ENCODE peak calls at places on chromosomes 6 and 20, in four cellular contexts. H is cardiac fibroblast, G is lower leg skin, I is A673. R is an unnamed sample.

GRCh38 chr6:53730767-53731166 is 64.0 kb upstream of the LRRC1 start:
- DNase-seq in H (no peak), G (no peak), I (no peak), R (no peak)

GRCh38 chr6:103715269-103715668 is 1144.5 kb downstream of the HACE1 start:
- DNase-seq in H (no peak), G (no peak), I (no peak), R (no peak)

GRCh38 chr20:45092898-45093297 is 8.0 kb downstream of the KCNS1 start:
- DNase-seq in H (no peak), G (no peak), I (no peak), R (no peak)

GRCh38 chr6:153302133-153302532 is 171.1 kb upstream of the RGS17 start:
- DNase-seq in H (no peak), G (no peak), I (no peak), R (no peak)

GRCh38 chr6:150687508-150687907 is 87.8 kb downstream of the PLEKHG1 start:
- DNase-seq in H (no peak), G (no peak), I (no peak), R (no peak)

GRCh38 chr6:11522819-11523218 is 14.7 kb upstream of the TMEM170B start:
- DNase-seq in H (peak; percentile 25), G (peak; percentile 50), I (no peak), R (no peak)

GRCh38 chr20:35674921-35675320 is 10.2 kb upstream of the CPNE1 start:
- DNase-seq in H (no peak), G (no peak), I (no peak), R (peak; percentile 36)

GRCh38 chr20:31602779-31603441 is 2.2 kb upstream of the ID1 start:
- DNase-seq in H (peak; percentile 81), G (no peak), I (peak; percentile 51), R (no peak)

GRCh38 chr6:139699335-139699734 is 324.9 kb upstream of the CITED2 start:
- DNase-seq in H (peak; percentile 86), G (peak; percentile 55), I (no peak), R (no peak)

GRCh38 chr6:161917645-161918044 is 643.8 kb upstream of the AGPAT4 start:
- DNase-seq in H (no peak), G (no peak), I (no peak), R (no peak)
- TF ChIP-seq CTCF in H (no peak), G (no peak), I (no peak), R (no peak)

DNA sequence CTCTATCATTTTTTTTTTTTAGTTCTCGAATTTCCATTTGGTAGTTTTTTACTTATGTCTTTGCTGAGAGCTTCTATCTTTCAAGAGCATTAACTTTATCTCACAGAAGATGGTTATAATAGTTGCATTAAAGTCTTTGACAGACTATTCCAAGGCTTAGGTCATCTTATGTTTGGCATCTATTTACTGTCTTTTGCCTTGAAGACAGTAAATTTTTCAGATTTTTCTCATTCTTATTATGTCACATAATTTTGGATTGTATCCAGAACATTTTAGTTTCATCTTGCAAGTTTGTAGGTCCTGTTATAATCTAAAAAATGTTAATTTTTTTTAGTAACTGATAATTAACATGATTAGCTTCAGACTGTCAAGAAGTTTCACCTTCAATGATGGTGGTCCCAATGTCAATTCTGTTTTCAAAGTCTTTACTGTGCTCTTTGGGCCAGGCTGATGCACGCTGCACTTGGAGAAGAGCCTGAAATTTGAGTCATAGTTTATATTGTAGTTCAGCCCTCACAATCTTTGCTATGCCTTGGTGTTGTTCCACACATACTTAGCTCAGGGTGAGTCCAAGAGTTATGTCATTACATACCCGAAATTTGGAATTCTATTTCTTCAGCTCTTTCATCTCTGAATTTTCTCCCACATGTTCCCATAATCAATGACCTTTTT is 110.5 kb upstream of the BTBD3 start:
- DNase-seq in H (peak; percentile 92), G (no peak), I (no peak), R (no peak)
- TF ChIP-seq CTCF in H (no peak), G (no peak), I (no peak), R (no peak)

DNA sequence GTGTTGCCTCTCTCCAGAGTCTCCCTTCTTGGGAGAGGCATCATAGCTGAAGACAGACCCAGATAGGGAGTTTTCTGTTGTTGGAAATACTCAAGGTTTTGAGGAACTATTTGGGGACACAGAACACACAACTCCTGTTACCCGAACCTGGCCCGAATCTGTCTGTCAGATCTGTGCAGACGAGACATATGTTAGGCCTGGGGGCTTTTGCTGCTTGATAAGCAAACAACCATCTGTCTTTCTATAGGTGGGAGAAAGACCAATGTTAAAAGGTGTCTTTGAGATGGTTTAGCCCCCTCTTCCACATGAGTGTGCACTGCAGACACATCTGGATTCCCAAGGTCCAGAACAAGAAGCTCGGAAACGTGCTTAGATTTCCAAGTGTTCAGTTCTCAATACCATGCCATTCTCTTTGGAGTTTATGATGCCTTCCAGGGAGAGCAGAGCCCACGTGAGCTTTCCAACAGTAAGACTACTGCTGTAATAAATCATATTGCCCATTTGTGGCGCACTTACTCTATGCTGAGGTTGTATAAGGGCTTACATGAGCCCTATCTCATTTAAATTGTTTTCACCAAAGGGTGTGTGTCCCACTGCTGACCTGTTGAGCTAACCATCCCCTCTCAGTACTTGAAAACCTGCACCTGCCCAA is 3.8 kb upstream of the STX16 start:
- DNase-seq in H (no peak), G (no peak), I (no peak), R (no peak)
- TF ChIP-seq CTCF in H (no peak), G (no peak), I (no peak), R (no peak)

DNA sequence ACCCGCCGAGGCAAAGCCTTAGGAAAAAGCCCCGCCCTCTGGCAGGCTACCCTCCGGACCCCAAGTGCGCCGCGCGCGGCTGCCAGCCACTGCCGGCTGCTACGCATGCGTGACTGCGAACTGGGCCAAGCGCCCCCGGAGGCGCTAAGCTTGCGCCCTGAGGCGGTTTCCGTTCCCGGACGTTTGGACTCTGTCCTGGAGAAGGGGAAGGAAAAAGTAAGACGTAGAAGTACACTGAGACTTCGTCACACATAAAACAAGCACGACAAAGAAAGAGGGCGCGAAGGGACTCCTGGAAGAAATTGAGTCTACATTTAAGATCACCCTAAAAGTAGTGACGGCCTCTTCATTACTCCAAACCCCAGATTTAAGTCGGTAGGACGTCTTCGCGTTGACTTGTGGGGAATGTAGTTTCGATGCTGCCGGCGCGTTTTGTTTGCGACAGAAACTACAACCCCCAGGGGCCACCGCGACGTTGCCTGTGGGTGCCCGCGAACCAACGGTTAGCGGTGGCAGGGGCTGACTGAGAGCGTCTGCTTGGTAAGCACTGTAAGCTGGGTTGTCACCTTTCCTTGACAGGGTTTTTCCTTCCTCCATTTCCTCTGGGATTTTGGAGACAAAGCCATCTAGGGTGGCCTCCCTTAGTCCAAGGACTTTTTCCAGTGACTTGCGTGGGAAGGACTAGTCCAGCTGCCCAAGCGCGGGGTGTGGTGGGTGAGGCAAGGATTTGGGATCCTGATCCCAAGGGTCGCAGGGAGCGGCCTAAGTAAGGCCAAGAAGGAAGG is at the start of gene CEP57L1:
- DNase-seq in H (peak; percentile 99), G (peak; percentile 95), I (peak; percentile 99), R (peak; percentile 93)
- TF ChIP-seq CTCF in H (peak; percentile 18), G (no peak), I (peak; percentile 20), R (no peak)

GRCh38 chr6:157070403-157071107 is 252.8 kb downstream of the TMEM242 start:
- DNase-seq in H (no peak), G (no peak), I (peak; percentile 77), R (no peak)
- TF ChIP-seq CTCF in H (no peak), G (no peak), I (no peak), R (no peak)